ENCODE peak calls at places on chromosome 3, in eight cellular contexts. One of them, this sample, is unnamed.

GRCh38 chr3:191762323-191762960 is 301.5 kb downstream of the PYDC2 start:
- DNase-seq in astrocyte of the spinal cord: peak
- DNase-seq in left lung: no peak
- DNase-seq in fibroblast of lung: peak
- DNase-seq in cardiac fibroblast: peak
- DNase-seq in fibroblast of villous mesenchyme: peak
- DNase-seq in GM13977: no peak
- DNase-seq in neural crest cell: no peak
- DNase-seq in this sample: peak

GRCh38 chr3:95097493-95097892 is 1034.6 kb downstream of the NSUN3 start:
- DNase-seq in cardiac fibroblast: peak
- DNase-seq in GM13977: no peak
- DNase-seq in astrocyte of the spinal cord: no peak
- DNase-seq in fibroblast of lung: no peak
- DNase-seq in fibroblast of villous mesenchyme: no peak
- DNase-seq in left lung: no peak
- DNase-seq in neural crest cell: no peak
- DNase-seq in this sample: peak

GRCh38 chr3:135918600-135918999 is 46.9 kb upstream of the PPP2R3A start:
- DNase-seq in neural crest cell: no peak
- DNase-seq in fibroblast of villous mesenchyme: peak
- DNase-seq in left lung: no peak
- DNase-seq in astrocyte of the spinal cord: peak
- DNase-seq in GM13977: no peak
- DNase-seq in fibroblast of lung: peak
- DNase-seq in cardiac fibroblast: peak
- DNase-seq in this sample: peak

GRCh38 chr3:157516928-157517327 is 13.7 kb upstream of the VEPH1 start:
- DNase-seq in astrocyte of the spinal cord: no peak
- DNase-seq in fibroblast of lung: no peak
- DNase-seq in GM13977: no peak
- DNase-seq in neural crest cell: no peak
- DNase-seq in left lung: no peak
- DNase-seq in fibroblast of villous mesenchyme: no peak
- DNase-seq in cardiac fibroblast: no peak
- DNase-seq in this sample: no peak

GRCh38 chr3:133859381-133860245 is 36.1 kb downstream of the RAB6B start:
- DNase-seq in fibroblast of villous mesenchyme: no peak
- DNase-seq in left lung: no peak
- DNase-seq in cardiac fibroblast: no peak
- DNase-seq in neural crest cell: no peak
- DNase-seq in GM13977: no peak
- DNase-seq in astrocyte of the spinal cord: no peak
- DNase-seq in fibroblast of lung: no peak
- DNase-seq in this sample: no peak

GRCh38 chr3:69079269-69080159 is 651 bp downstream of the UBA3 start:
- DNase-seq in fibroblast of villous mesenchyme: peak
- DNase-seq in fibroblast of lung: no peak
- DNase-seq in neural crest cell: peak
- DNase-seq in astrocyte of the spinal cord: no peak
- DNase-seq in left lung: peak
- DNase-seq in GM13977: no peak
- DNase-seq in cardiac fibroblast: no peak
- DNase-seq in this sample: no peak

GRCh38 chr3:146813496-146813895 is 208.3 kb upstream of the PLSCR5 start:
- DNase-seq in astrocyte of the spinal cord: peak
- DNase-seq in cardiac fibroblast: peak
- DNase-seq in left lung: no peak
- DNase-seq in fibroblast of lung: no peak
- DNase-seq in fibroblast of villous mesenchyme: peak
- DNase-seq in neural crest cell: no peak
- DNase-seq in GM13977: no peak
- DNase-seq in this sample: no peak

GRCh38 chr3:79297242-79297641 is 470.6 kb downstream of the ROBO1 start:
- DNase-seq in cardiac fibroblast: peak
- DNase-seq in neural crest cell: no peak
- DNase-seq in fibroblast of villous mesenchyme: peak
- DNase-seq in left lung: no peak
- DNase-seq in GM13977: no peak
- DNase-seq in fibroblast of lung: peak
- DNase-seq in astrocyte of the spinal cord: peak
- DNase-seq in this sample: peak

GRCh38 chr3:40312661-40313226 is 3.2 kb downstream of the EIF1B start:
- DNase-seq in fibroblast of lung: peak
- DNase-seq in fibroblast of villous mesenchyme: peak
- DNase-seq in astrocyte of the spinal cord: no peak
- DNase-seq in left lung: no peak
- DNase-seq in cardiac fibroblast: peak
- DNase-seq in neural crest cell: no peak
- DNase-seq in GM13977: no peak
- DNase-seq in this sample: no peak

GRCh38 chr3:24680214-24680967 is 185.7 kb upstream of the THRB start:
- DNase-seq in GM13977: peak
- DNase-seq in astrocyte of the spinal cord: peak
- DNase-seq in cardiac fibroblast: peak
- DNase-seq in left lung: peak
- DNase-seq in fibroblast of villous mesenchyme: peak
- DNase-seq in fibroblast of lung: peak
- DNase-seq in neural crest cell: peak
- DNase-seq in this sample: peak

GRCh38 chr3:36893137-36893557 is 51.7 kb downstream of the TRANK1 start:
- DNase-seq in left lung: no peak
- DNase-seq in fibroblast of villous mesenchyme: peak
- DNase-seq in GM13977: no peak
- DNase-seq in fibroblast of lung: peak
- DNase-seq in astrocyte of the spinal cord: peak
- DNase-seq in neural crest cell: no peak
- DNase-seq in cardiac fibroblast: peak
- DNase-seq in this sample: peak

GRCh38 chr3:188911033-188911850 is 260.5 kb upstream of the TPRG1 start:
- DNase-seq in fibroblast of lung: peak
- DNase-seq in neural crest cell: no peak
- DNase-seq in fibroblast of villous mesenchyme: peak
- DNase-seq in left lung: no peak
- DNase-seq in cardiac fibroblast: no peak
- DNase-seq in GM13977: no peak
- DNase-seq in astrocyte of the spinal cord: no peak
- DNase-seq in this sample: no peak

GRCh38 chr3:195907730-195908438 is 467 bp downstream of the TNK2 start:
- DNase-seq in neural crest cell: no peak
- DNase-seq in fibroblast of lung: no peak
- DNase-seq in astrocyte of the spinal cord: no peak
- DNase-seq in GM13977: peak
- DNase-seq in fibroblast of villous mesenchyme: peak
- DNase-seq in left lung: peak
- DNase-seq in cardiac fibroblast: no peak
- DNase-seq in this sample: peak

GRCh38 chr3:195909645-195910498 is 1.5 kb upstream of the TNK2 start:
- DNase-seq in GM13977: peak
- DNase-seq in fibroblast of villous mesenchyme: peak
- DNase-seq in astrocyte of the spinal cord: peak
- DNase-seq in left lung: peak
- DNase-seq in neural crest cell: peak
- DNase-seq in fibroblast of lung: peak
- DNase-seq in cardiac fibroblast: peak
- DNase-seq in this sample: peak

GRCh38 chr3:195909294-195909644 is 918 bp upstream of the TNK2 start:
- DNase-seq in fibroblast of villous mesenchyme: peak
- DNase-seq in neural crest cell: no peak
- DNase-seq in astrocyte of the spinal cord: no peak
- DNase-seq in GM13977: no peak
- DNase-seq in left lung: no peak
- DNase-seq in cardiac fibroblast: no peak
- DNase-seq in fibroblast of lung: no peak
- DNase-seq in this sample: no peak

GRCh38 chr3:195906865-195907729 is 1.3 kb downstream of the TNK2 start:
- DNase-seq in fibroblast of villous mesenchyme: peak
- DNase-seq in GM13977: peak
- DNase-seq in neural crest cell: no peak
- DNase-seq in left lung: peak
- DNase-seq in astrocyte of the spinal cord: no peak
- DNase-seq in cardiac fibroblast: no peak
- DNase-seq in fibroblast of lung: no peak
- DNase-seq in this sample: no peak

DNA sequence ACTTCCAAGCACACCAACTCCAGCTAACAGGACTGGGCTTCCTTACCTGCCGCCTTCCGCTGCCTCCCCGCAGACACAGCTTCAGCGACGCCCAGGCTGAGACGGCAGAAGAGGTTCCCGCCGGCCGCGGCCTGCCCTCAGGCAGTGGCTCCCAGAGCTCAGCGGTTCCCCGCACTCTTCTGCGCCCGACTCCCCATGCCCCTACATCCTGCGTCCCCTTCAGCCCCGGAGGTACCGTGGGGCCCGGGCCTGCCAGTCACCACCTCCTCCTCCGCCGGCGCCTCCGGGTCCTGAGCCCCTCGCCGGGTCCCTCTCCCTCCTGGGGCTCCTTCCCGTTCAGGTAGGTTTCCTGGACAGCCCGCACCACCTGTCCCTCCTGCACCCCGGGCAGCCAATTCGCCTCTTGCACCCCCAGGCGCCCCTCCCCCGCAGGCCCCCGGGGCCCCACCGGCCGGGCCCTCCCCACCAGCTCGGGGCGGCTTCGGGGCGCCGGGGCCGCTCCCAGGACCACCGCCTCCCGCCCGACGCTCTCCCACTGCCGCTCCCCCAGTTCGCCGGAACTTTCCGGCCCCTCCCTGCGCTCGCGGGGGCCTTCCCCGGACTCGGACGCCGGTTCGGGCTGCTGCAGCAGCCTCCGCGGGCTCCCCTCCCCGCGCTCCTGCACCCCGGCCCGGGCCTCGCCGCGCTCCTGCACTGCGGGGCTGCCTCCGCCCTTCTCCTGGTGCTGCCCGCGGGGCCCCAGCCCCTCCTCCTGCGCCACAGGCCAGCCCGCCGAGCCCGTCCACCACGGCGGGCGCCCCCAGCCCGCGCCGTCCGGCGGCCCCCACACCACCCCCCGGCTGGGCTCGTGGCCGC is at the start of gene TNK2:
- DNase-seq in GM13977: peak
- DNase-seq in left lung: peak
- DNase-seq in neural crest cell: no peak
- DNase-seq in fibroblast of villous mesenchyme: peak
- DNase-seq in fibroblast of lung: no peak
- DNase-seq in astrocyte of the spinal cord: no peak
- DNase-seq in cardiac fibroblast: no peak
- DNase-seq in this sample: peak
- TF ChIP-seq CTCF in GM13977: no peak
- TF ChIP-seq CTCF in left lung: no peak
- TF ChIP-seq CTCF in neural crest cell: no peak
- TF ChIP-seq CTCF in fibroblast of villous mesenchyme: no peak
- TF ChIP-seq CTCF in fibroblast of lung: no peak
- TF ChIP-seq CTCF in astrocyte of the spinal cord: no peak
- TF ChIP-seq CTCF in cardiac fibroblast: no peak
- TF ChIP-seq CTCF in this sample: no peak

GRCh38 chr3:33980252-33980651 is 181.8 kb downstream of the PDCD6IP start:
- DNase-seq in left lung: no peak
- DNase-seq in GM13977: no peak
- DNase-seq in neural crest cell: no peak
- DNase-seq in fibroblast of villous mesenchyme: peak
- DNase-seq in cardiac fibroblast: peak
- DNase-seq in fibroblast of lung: peak
- DNase-seq in astrocyte of the spinal cord: peak
- DNase-seq in this sample: peak
- TF ChIP-seq CTCF in left lung: peak
- TF ChIP-seq CTCF in GM13977: peak
- TF ChIP-seq CTCF in neural crest cell: peak
- TF ChIP-seq CTCF in fibroblast of villous mesenchyme: peak
- TF ChIP-seq CTCF in cardiac fibroblast: peak
- TF ChIP-seq CTCF in fibroblast of lung: peak
- TF ChIP-seq CTCF in astrocyte of the spinal cord: peak
- TF ChIP-seq CTCF in this sample: peak

GRCh38 chr3:8702560-8702959 is 31.0 kb upstream of the CAV3 start:
- DNase-seq in fibroblast of lung: no peak
- DNase-seq in fibroblast of villous mesenchyme: no peak
- DNase-seq in astrocyte of the spinal cord: no peak
- DNase-seq in GM13977: no peak
- DNase-seq in neural crest cell: no peak
- DNase-seq in left lung: no peak
- DNase-seq in cardiac fibroblast: no peak
- DNase-seq in this sample: peak
- TF ChIP-seq CTCF in fibroblast of lung: no peak
- TF ChIP-seq CTCF in fibroblast of villous mesenchyme: peak
- TF ChIP-seq CTCF in astrocyte of the spinal cord: peak
- TF ChIP-seq CTCF in GM13977: peak
- TF ChIP-seq CTCF in neural crest cell: peak
- TF ChIP-seq CTCF in left lung: no peak
- TF ChIP-seq CTCF in cardiac fibroblast: peak
- TF ChIP-seq CTCF in this sample: peak

DNA sequence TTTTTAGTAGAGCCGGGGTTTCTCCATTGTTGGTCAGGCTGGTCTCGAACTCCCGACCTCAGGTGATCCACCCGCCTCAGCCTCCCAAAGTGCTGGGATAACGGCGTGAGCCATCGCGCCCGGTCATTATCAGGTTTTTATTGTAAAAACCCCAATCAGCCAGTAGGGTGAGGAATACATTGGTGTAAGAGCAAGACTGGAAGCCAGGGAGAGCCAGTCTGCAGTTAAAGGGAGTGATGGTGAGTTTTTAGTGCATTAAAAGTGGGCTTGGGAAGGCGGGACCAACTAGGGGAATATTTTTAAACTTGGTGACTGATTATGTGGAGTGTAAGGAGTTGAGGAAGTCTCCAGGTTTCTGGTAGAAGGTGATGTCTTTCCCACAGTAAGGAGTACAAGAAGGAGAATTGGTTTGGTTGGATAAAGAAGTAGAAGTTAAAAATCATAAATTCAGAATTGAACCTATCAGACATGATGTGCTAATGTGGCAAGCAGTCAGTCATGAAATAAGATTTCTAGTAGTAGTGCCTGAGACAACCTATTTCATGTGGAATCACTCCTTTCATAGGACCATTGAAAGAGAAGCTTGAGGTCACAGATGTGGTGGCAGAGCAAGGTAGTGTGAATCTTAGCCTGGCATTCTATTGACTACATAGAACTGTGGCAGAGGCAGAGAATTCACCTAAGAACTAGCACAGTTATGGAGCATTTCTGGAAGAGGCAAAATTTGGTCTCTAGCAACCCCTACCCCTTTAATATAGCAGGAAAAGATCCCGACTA is 2.4 kb upstream of the DCBLD2 start:
- DNase-seq in left lung: peak
- DNase-seq in GM13977: no peak
- DNase-seq in fibroblast of lung: no peak
- DNase-seq in astrocyte of the spinal cord: peak
- DNase-seq in cardiac fibroblast: no peak
- DNase-seq in fibroblast of villous mesenchyme: no peak
- DNase-seq in neural crest cell: no peak
- DNase-seq in this sample: no peak
- TF ChIP-seq CTCF in left lung: no peak
- TF ChIP-seq CTCF in GM13977: no peak
- TF ChIP-seq CTCF in fibroblast of lung: no peak
- TF ChIP-seq CTCF in astrocyte of the spinal cord: no peak
- TF ChIP-seq CTCF in cardiac fibroblast: no peak
- TF ChIP-seq CTCF in fibroblast of villous mesenchyme: no peak
- TF ChIP-seq CTCF in neural crest cell: no peak
- TF ChIP-seq CTCF in this sample: no peak